ENCODE peak calls at places on chromosomes 7 and 10, in six cellular contexts. G is HCT116, Y is sigmoid colon, R is esophagus muscularis mucosa, P is stomach, F is transverse colon. Z is an unnamed sample.

GRCh38 chr7:92758796-92759431 is 77.5 kb downstream of the CDK6 start:
- DNase-seq in G (no peak), Y (no peak), R (no peak), P (no peak), F (no peak), Z (no peak)

GRCh38 chr10:14205246-14205645 is 125.5 kb downstream of the FRMD4A start:
- DNase-seq in G (no peak), Y (no peak), R (no peak), P (no peak), F (no peak), Z (no peak)

GRCh38 chr10:34689053-34689452 is 126.0 kb downstream of the PARD3 start:
- DNase-seq in G (no peak), Y (no peak), R (peak; percentile 64), P (no peak), F (no peak), Z (no peak)

GRCh38 chr7:110075450-110075849 is 1015.5 kb upstream of the LRRN3 start:
- DNase-seq in G (no peak), Y (no peak), R (no peak), P (no peak), F (no peak), Z (no peak)

GRCh38 chr10:75401569-75402485 is at the start of gene ZNF503:
- DNase-seq in G (peak; percentile 94), Y (peak; percentile 99), R (peak; percentile 99), P (peak; percentile 97), F (peak; percentile 94), Z (peak; percentile 97)

GRCh38 chr10:124542336-124542735 is 80.7 kb downstream of the LHPP start:
- DNase-seq in G (no peak), Y (no peak), R (no peak), P (no peak), F (no peak), Z (no peak)

GRCh38 chr7:39949980-39950472 is at the start of gene CDK13:
- DNase-seq in G (peak; percentile 68), Y (peak; percentile 84), R (peak; percentile 94), P (peak; percentile 77), F (peak; percentile 83), Z (peak; percentile 70)

GRCh38 chr7:77570330-77571011 is 33.4 kb downstream of the PTPN12 start:
- DNase-seq in G (no peak), Y (no peak), R (no peak), P (no peak), F (no peak), Z (no peak)

GRCh38 chr7:123570390-123571182 is 13.0 kb upstream of the NDUFA5 start:
- DNase-seq in G (no peak), Y (no peak), R (no peak), P (no peak), F (no peak), Z (no peak)

GRCh38 chr7:29564455-29565185 is 985 bp downstream of the PRR15 start:
- DNase-seq in G (no peak), Y (peak; percentile 73), R (no peak), P (peak; percentile 81), F (peak; percentile 73), Z (peak; percentile 76)

GRCh38 chr10:46325021-46325420 is 38.2 kb downstream of the ANTXRL start:
- DNase-seq in G (no peak), Y (no peak), R (no peak), P (no peak), F (no peak), Z (no peak)

GRCh38 chr7:130356121-130356759 is 11.6 kb downstream of the CPA5 start:
- DNase-seq in G (peak; percentile 68), Y (peak; percentile 90), R (no peak), P (no peak), F (peak; percentile 50), Z (peak; percentile 81)

GRCh38 chr7:76371396-76371795 is 12.6 kb upstream of the YWHAG start:
- DNase-seq in G (no peak), Y (no peak), R (no peak), P (no peak), F (no peak), Z (no peak)

GRCh38 chr7:90165724-90166123 is 11.5 kb downstream of the STEAP1 start:
- DNase-seq in G (no peak), Y (no peak), R (no peak), P (peak; percentile 43), F (peak; percentile 80), Z (no peak)

GRCh38 chr10:131732631-131733127 is 168.1 kb upstream of the PPP2R2D start:
- DNase-seq in G (no peak), Y (no peak), R (no peak), P (peak; percentile 23), F (no peak), Z (no peak)

GRCh38 chr7:157299613-157300405 is 37.0 kb upstream of the DNAJB6 start:
- DNase-seq in G (peak; percentile 36), Y (no peak), R (no peak), P (no peak), F (no peak), Z (no peak)

GRCh38 chr10:123761666-123762230 is 95.6 kb downstream of the GPR26 start:
- DNase-seq in G (no peak), Y (no peak), R (no peak), P (no peak), F (no peak), Z (no peak)

GRCh38 chr10:30553625-30554442 is 75.7 kb downstream of the LYZL2 start:
- DNase-seq in G (no peak), Y (peak; percentile 90), R (no peak), P (peak; percentile 35), F (peak; percentile 82), Z (peak; percentile 59)

DNA sequence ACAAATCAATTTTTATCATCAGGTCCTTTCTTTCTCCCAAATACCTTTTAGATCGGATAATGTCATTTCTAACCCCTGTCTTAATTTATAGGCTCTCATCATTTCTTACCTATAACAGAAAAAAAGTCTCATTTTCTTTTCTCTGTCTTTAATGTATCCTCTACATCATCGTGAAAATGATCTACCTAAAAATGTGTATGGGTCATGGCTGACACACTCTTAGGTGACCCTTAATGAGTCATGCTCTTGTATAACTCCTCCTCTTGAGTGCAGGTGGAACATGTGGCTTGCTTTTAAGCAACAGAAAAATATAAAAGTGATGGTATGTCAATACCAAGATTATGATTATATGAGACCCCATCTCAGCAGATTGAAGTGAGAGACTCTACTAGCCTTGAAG is 139.4 kb downstream of the SEMA3C start:
- DNase-seq in G (no peak), Y (no peak), R (no peak), P (no peak), F (no peak), Z (no peak)
- H3K4me1 ChIP-seq in G (peaks cover 54% of the 10 kb centered on the region), Y (peaks cover 74% of the 10 kb centered on the region), R (peaks cover 39% of the 10 kb centered on the region), P (peaks cover 12% of the 10 kb centered on the region), F (no peaks in the 10 kb centered on the region), Z (no peaks in the 10 kb centered on the region)

GRCh38 chr7:141737836-141738591 is at the start of gene SSBP1:
- DNase-seq in G (peak; percentile 95), Y (peak; percentile 94), R (peak; percentile 96), P (peak; percentile 91), F (peak; percentile 93), Z (peak; percentile 86)
- TF ChIP-seq POLR2A in G (peak; percentile 81), Y (peak; percentile 31), R (no peak), P (no peak), F (peak; percentile 70), Z (peak; percentile 70)

DNA sequence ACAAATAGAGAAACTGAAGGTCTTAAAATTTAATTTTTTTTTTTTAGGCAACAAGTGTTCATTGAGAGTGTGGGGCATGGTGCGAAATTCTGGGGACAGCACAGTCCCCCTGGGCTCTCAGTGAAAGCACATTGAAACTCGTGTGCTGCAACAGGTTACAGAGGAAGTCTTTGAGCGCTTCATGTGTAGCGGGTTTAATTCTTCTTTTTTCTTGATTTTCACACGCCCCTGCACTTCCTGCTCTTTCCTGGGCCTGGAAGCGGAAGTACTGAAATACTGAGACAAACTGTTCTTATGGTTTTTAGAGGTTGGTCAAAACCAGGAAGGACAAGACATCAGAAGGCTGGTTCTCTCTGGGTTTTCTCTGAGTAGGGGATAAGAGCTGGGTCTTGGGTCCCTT is 203.5 kb downstream of the PTEN start:
- DNase-seq in G (no peak), Y (no peak), R (no peak), P (no peak), F (no peak), Z (no peak)
- TF ChIP-seq POLR2AphosphoS5 in G (no peak), Y (no peak), R (no peak), P (no peak), F (no peak), Z (no peak)

DNA sequence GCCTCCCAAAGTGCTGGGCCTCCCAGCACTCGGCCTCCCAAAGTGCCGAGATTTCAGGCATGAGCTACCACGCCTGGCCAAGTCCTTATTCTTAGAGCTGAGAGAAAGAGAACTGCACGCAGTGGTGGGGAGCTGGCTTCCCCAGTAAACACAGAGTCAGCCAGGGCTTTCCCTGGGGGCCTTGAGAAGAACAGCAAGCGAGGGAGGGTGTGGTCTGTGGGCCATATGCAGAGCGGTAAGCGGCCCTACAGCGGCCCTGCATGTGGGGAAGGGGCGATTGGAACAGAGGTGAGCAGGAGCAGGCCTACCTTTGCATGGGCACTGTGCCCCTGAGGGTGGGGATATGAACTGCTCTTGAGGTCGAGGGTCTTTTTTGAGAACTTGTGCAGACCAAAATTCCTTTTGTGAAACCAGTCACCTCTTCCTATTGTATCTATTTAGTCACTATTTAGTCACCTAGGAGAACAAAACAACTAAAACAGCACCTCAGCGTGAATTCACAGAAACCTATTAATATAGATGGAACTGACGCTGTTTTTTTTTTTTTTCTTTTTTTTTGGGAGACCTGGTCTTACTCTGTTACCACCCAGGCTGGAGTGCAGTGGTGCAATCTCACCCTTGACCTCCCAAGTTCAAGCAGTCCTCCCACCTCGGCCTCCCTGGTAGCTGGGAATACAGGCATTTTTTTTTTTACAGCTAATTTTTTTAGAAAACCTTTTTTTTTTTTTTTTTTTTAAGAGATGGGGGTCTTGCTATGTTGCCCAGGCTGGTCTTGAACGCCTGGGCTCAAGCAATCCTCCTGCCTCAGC is 36.9 kb upstream of the SH2D4B start:
- DNase-seq in G (no peak), Y (no peak), R (no peak), P (peak; percentile 25), F (no peak), Z (no peak)
- H3K4me1 ChIP-seq in G (peaks cover 98% of the 10 kb centered on the region), Y (peaks cover 66% of the 10 kb centered on the region), R (peaks cover 86% of the 10 kb centered on the region), P (peaks cover 80% of the 10 kb centered on the region), F (peaks cover 46% of the 10 kb centered on the region), Z (peaks cover 41% of the 10 kb centered on the region)

DNA sequence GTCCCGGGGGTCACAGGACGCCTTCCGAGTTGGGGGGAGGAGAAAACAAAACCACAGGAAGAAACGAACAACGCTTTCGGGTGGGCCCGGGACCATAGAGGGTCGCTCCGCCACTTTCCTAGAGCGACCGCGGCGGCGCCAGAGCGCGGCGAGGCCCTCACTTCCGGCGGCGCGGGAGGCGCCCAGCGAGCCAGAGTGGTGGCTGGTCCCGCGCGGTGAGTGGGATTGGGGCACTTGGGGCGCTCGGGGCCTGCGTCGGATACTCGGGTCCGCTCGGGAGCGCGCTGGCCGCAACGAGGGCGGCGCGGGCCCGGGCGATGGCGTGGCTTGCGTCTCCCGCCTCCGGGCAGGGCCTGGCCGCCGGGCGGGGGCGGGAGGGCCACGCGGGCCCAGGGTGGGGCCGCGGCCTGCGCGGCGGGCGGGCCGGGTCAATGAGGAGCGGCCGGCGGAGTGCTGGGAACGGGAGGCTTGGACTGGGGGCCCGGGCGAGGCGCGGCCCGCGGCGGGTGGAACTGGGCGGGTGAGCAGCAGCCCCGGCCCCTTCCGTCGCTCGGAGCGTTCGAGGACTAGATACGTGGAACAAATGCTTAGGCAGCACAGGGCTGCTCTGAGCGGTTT is at the start of gene ZNF22:
- DNase-seq in G (no peak), Y (peak; percentile 82), R (peak; percentile 92), P (peak; percentile 68), F (peak; percentile 74), Z (no peak)
- TF ChIP-seq POLR2A in G (no peak), Y (peak; percentile 48), R (no peak), P (no peak), F (peak; percentile 35), Z (no peak)

DNA sequence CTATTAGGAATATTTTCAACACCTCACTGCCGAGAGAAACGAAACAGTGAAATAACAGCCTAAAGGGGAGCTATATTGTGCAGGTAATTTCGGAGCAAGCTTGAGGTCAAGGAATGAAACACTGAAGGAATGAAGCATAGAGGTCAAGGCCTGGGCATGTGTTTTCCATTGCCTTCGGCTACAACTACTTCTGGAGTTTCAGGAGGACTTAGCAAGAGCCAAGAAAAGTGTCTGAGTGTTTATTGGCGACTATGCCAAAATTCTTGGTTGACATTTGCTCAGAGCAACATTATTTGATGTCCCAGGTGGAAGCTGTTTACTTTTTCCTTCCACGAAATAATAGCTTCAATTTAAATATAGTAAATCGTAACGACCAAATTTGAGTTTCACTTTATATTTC is 89.6 kb upstream of the IFRD1 start:
- DNase-seq in G (no peak), Y (no peak), R (no peak), P (no peak), F (no peak), Z (peak; percentile 32)
- TF ChIP-seq POLR2AphosphoS5 in G (no peak), Y (no peak), R (no peak), P (no peak), F (no peak), Z (no peak)

Z was measured in breast epithelium.